ENCODE peak calls at places on chromosomes 16 and 17, in ten cellular contexts. N is mucosa of descending colon, Z is body of pancreas, M is WTC11, G is neural crest cell, I is right lobe of liver, Y is DND-41, A is endothelial cell, P is AG09309, L is lower leg skin. X is an unnamed sample.

GRCh38 chr17:65057520-65058075 is 1.1 kb upstream of the GNA13 start:
- DNase-seq in N (peak), Z (peak), M (no peak), G (no peak), I (peak), Y (no peak), A (no peak), P (no peak), L (peak), X (no peak)

GRCh38 chr16:57773680-57774295 is 28.5 kb downstream of the KIFC3 start:
- DNase-seq in N (no peak), Z (peak), M (no peak), G (no peak), I (peak), Y (no peak), A (no peak), P (no peak), L (no peak), X (no peak)

GRCh38 chr17:44220211-44221071 is 966 bp upstream of the UBTF start:
- DNase-seq in N (peak), Z (peak), M (peak), G (peak), I (peak), Y (peak), A (peak), P (no peak), L (peak), X (peak)

GRCh38 chr17:63780507-63780906 is 6.5 kb downstream of the DDX42 start:
- DNase-seq in N (no peak), Z (peak), M (no peak), G (no peak), I (no peak), Y (no peak), A (no peak), P (no peak), L (no peak), X (no peak)

GRCh38 chr17:2239882-2240430 is 63.6 kb downstream of the SMG6 start:
- DNase-seq in N (no peak), Z (peak), M (no peak), G (no peak), I (no peak), Y (no peak), A (no peak), P (peak), L (peak), X (no peak)

GRCh38 chr17:51745993-51746392 is 412.5 kb downstream of the CA10 start:
- DNase-seq in N (no peak), Z (no peak), M (no peak), G (peak), I (no peak), Y (no peak), A (no peak), P (no peak), L (no peak), X (no peak)

GRCh38 chr17:80824549-80825470 is 166.8 kb upstream of the CHMP6 start:
- DNase-seq in N (no peak), Z (no peak), M (no peak), G (no peak), I (no peak), Y (no peak), A (no peak), P (no peak), L (no peak), X (no peak)

GRCh38 chr16:4936991-4937781 is at the start of gene PPL:
- DNase-seq in N (peak), Z (peak), M (peak), G (no peak), I (peak), Y (no peak), A (peak), P (no peak), L (peak), X (no peak)

GRCh38 chr16:27973678-27974077 is 89.8 kb downstream of the GSG1L start:
- DNase-seq in N (no peak), Z (no peak), M (no peak), G (no peak), I (no peak), Y (no peak), A (peak), P (no peak), L (peak), X (no peak)

GRCh38 chr17:29825604-29826003 is 104.4 kb downstream of the SSH2 start:
- DNase-seq in N (no peak), Z (peak), M (no peak), G (no peak), I (no peak), Y (no peak), A (no peak), P (no peak), L (no peak), X (no peak)

GRCh38 chr16:88379694-88380040 is 3.1 kb upstream of the ZNF469 start:
- DNase-seq in N (peak), Z (no peak), M (no peak), G (no peak), I (peak), Y (no peak), A (no peak), P (no peak), L (no peak), X (no peak)

GRCh38 chr16:12083625-12084024 is 107.1 kb downstream of the SNX29 start:
- DNase-seq in N (peak), Z (no peak), M (no peak), G (no peak), I (no peak), Y (no peak), A (no peak), P (no peak), L (peak), X (no peak)

GRCh38 chr16:3773663-3774062 is 56.3 kb upstream of the TRAP1 start:
- DNase-seq in N (no peak), Z (no peak), M (no peak), G (no peak), I (no peak), Y (no peak), A (no peak), P (no peak), L (peak), X (no peak)

GRCh38 chr17:30717290-30718098 is 107.0 kb downstream of the CRLF3 start:
- DNase-seq in N (peak), Z (no peak), M (peak), G (no peak), I (no peak), Y (no peak), A (no peak), P (no peak), L (peak), X (no peak)

GRCh38 chr16:81035975-81036750 is 521 bp downstream of the ATMIN start:
- DNase-seq in N (peak), Z (peak), M (peak), G (peak), I (peak), Y (peak), A (peak), P (no peak), L (no peak), X (no peak)

GRCh38 chr16:67447508-67448076 is 16.7 kb downstream of the HSD11B2 start:
- DNase-seq in N (peak), Z (peak), M (peak), G (no peak), I (no peak), Y (peak), A (peak), P (no peak), L (no peak), X (no peak)

GRCh38 chr17:55351027-55351625 is 70.5 kb downstream of the MMD start:
- DNase-seq in N (no peak), Z (no peak), M (no peak), G (no peak), I (no peak), Y (no peak), A (no peak), P (no peak), L (no peak), X (no peak)

GRCh38 chr16:10930755-10931093 is 11.5 kb downstream of the DEXI start:
- DNase-seq in N (no peak), Z (no peak), M (no peak), G (no peak), I (no peak), Y (no peak), A (no peak), P (no peak), L (no peak), X (no peak)

GRCh38 chr17:79890706-79891105 is 51.5 kb upstream of the CBX4 start:
- DNase-seq in N (no peak), Z (peak), M (peak), G (no peak), I (no peak), Y (no peak), A (no peak), P (no peak), L (no peak), X (no peak)

GRCh38 chr16:22220714-22221113 is 14.6 kb downstream of the EEF2K start:
- DNase-seq in N (no peak), Z (no peak), M (no peak), G (no peak), I (peak), Y (no peak), A (no peak), P (no peak), L (no peak), X (no peak)

GRCh38 chr17:16872836-16873653 is 98.9 kb downstream of the TNFRSF13B start:
- DNase-seq in N (peak), Z (peak), M (peak), G (peak), I (peak), Y (peak), A (peak), P (no peak), L (peak), X (no peak)

GRCh38 chr17:77717941-77718668 is 240.4 kb upstream of the TNRC6C start:
- DNase-seq in N (no peak), Z (no peak), M (no peak), G (no peak), I (no peak), Y (no peak), A (peak), P (no peak), L (peak), X (no peak)

GRCh38 chr17:21252875-21253645 is at the start of gene NATD1:
- DNase-seq in N (peak), Z (peak), M (peak), G (peak), I (peak), Y (peak), A (peak), P (no peak), L (peak), X (peak)

GRCh38 chr17:869067-869466 is 86.9 kb downstream of the MRM3 start:
- DNase-seq in N (peak), Z (peak), M (no peak), G (no peak), I (no peak), Y (no peak), A (no peak), P (peak), L (peak), X (no peak)

DNA sequence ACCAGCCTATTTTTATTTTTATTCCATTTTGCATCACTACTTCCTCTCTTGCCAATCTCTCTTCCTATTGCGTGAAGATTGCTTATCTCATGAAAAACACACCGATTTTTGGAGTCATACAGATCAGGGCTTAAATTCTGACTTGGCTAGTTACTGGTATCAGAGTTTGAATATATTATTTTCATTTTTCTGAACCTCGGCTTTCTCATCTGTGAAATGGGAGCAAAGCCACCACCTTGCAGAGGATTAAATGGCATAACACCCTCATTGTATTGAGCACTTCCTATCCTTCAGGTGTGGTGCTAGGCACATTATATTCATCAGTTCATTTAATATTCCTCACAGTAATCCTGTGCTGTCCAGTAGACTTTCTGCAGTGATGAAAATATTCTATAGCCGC is 208.8 kb downstream of the HAPSTR1 start:
- DNase-seq in N (no peak), Z (no peak), M (no peak), G (no peak), I (no peak), Y (no peak), A (no peak), P (no peak), L (peak), X (no peak)
- TF ChIP-seq CTCF in N (no peak), Z (no peak), M (no peak), G (no peak), I (no peak), Y (no peak), A (no peak), P (no peak), L (no peak), X (no peak)

GRCh38 chr17:18038861-18039534 is at the start of the genes ATPAF2 and GID4:
- DNase-seq in N (peak), Z (peak), M (peak), G (peak), I (peak), Y (peak), A (peak), P (peak), L (peak), X (peak)
- TF ChIP-seq CTCF in N (no peak), Z (no peak), M (no peak), G (peak), I (no peak), Y (peak), A (no peak), P (no peak), L (peak), X (no peak)

GRCh38 chr17:14089179-14089578 is 19.9 kb downstream of the COX10 start:
- DNase-seq in N (no peak), Z (no peak), M (no peak), G (no peak), I (no peak), Y (no peak), A (no peak), P (no peak), L (no peak), X (no peak)

GRCh38 chr17:14084955-14085354 is 15.7 kb downstream of the COX10 start:
- DNase-seq in N (no peak), Z (no peak), M (no peak), G (no peak), I (no peak), Y (no peak), A (no peak), P (no peak), L (no peak), X (no peak)

GRCh38 chr17:14091367-14091766 is 22.1 kb downstream of the COX10 start:
- DNase-seq in N (no peak), Z (no peak), M (no peak), G (no peak), I (no peak), Y (no peak), A (no peak), P (no peak), L (no peak), X (no peak)

GRCh38 chr17:14082848-14083247 is 13.5 kb downstream of the COX10 start:
- DNase-seq in N (no peak), Z (no peak), M (no peak), G (no peak), I (no peak), Y (no peak), A (no peak), P (no peak), L (no peak), X (no peak)

GRCh38 chr17:14086189-14086588 is 16.9 kb downstream of the COX10 start:
- DNase-seq in N (no peak), Z (no peak), M (no peak), G (no peak), I (no peak), Y (no peak), A (no peak), P (no peak), L (no peak), X (no peak)
- TF ChIP-seq CTCF in N (no peak), Z (no peak), M (no peak), G (no peak), I (no peak), Y (no peak), A (no peak), P (no peak), L (no peak), X (no peak)

DNA sequence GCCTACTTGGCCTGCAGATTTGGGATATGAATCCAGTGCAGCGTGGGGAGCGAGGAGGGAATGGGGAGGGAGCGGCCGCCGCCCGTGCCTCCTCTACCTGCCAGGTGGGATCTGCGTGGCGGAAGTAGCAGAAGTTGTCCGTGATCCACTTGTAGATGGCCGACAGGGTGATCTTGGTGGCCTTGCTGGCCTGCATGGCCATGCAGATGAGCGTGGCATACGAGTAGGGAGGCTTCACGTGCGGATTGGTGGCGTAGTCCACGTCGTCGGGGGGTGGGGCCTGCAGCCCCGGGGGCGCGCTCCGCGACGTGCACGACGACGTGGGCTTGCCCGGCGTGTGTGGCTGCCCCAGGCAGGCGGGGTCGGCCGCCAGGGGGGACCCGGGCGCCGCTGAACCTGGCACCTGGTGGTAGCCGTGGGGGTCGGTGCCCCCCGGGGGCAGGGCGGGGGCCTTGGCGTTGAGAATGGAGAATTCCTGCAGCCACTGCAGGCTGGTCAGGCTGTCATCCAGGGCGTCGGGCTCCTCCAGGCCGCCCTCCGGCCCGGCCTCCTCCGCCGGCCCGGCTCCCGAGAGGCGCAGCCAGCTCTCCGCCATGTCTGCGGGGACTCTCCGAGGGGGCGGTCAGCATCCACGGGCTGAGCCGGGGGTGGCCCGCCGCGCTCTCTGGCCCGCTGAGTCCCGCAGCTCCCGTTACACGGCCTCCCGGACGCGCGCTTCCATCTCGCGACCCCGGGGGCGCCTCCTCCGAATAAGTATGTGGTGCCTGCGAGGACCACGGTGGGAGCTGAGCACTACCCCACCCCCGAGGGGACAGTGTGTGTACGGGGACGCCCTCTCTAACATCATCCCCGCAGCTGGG is 1.0 kb downstream of the FOXJ1 start:
- DNase-seq in N (peak), Z (peak), M (peak), G (no peak), I (peak), Y (no peak), A (peak), P (no peak), L (no peak), X (peak)
- TF ChIP-seq CTCF in N (no peak), Z (no peak), M (no peak), G (no peak), I (no peak), Y (no peak), A (no peak), P (no peak), L (no peak), X (peak)

GRCh38 chr17:40535438-40535837 is 29.8 kb downstream of the CCR7 start:
- DNase-seq in N (no peak), Z (no peak), M (no peak), G (no peak), I (no peak), Y (no peak), A (no peak), P (no peak), L (no peak), X (no peak)
- TF ChIP-seq CTCF in N (no peak), Z (no peak), M (no peak), G (no peak), I (no peak), Y (no peak), A (no peak), P (no peak), L (no peak), X (no peak)

GRCh38 chr16:85930321-85930720 is 31.4 kb downstream of the IRF8 start:
- DNase-seq in N (no peak), Z (no peak), M (no peak), G (no peak), I (no peak), Y (no peak), A (no peak), P (no peak), L (no peak), X (no peak)

GRCh38 chr16:85934210-85934609 is 35.2 kb downstream of the IRF8 start:
- DNase-seq in N (no peak), Z (no peak), M (no peak), G (no peak), I (no peak), Y (no peak), A (no peak), P (no peak), L (no peak), X (no peak)

GRCh38 chr16:85929259-85929704 is 30.3 kb downstream of the IRF8 start:
- DNase-seq in N (no peak), Z (no peak), M (no peak), G (no peak), I (peak), Y (no peak), A (no peak), P (no peak), L (no peak), X (no peak)

GRCh38 chr16:85928411-85928820 is 29.5 kb downstream of the IRF8 start:
- DNase-seq in N (no peak), Z (peak), M (no peak), G (no peak), I (no peak), Y (no peak), A (no peak), P (no peak), L (no peak), X (no peak)

DNA sequence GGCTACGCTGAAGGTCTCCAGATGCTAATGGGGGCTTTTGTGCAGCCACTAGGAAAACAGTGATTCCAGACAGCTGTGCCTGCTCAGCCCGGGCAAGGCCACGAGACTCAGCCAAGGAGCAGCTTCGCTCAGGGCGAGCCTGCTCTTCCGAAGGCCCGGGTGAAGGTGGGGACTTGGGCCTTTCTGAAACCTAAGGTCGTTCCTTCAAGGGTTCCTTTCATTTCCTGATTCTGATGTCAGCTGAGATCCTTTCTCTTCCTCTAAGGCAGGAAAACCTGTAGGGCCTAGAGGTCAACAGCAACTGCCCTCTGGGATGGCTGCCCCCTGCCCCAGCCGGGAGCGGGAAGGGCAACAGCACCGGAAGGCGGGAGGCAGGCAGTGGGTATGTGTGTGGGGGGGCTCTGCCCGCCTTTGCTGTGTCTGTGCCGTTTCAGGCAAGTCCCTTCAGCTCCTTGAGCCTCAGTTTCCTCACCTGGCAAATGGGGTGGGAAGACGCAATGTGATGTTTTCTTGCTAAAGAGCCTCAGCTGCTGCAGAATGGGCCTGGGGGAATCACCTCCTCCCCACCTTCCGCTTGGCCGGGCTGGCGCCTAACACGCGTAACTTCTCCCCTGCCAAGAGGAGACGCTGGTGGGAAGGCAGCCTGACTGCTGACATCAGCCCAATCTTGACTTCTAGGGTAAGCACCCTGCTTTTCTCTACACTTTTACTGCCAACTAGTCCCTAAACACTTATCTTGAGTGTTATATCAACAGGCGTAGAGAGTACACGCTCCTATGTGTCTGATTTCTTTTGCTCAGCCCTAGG is 32.8 kb downstream of the IRF8 start:
- DNase-seq in N (no peak), Z (no peak), M (no peak), G (no peak), I (no peak), Y (no peak), A (no peak), P (no peak), L (no peak), X (no peak)
- TF ChIP-seq CTCF in N (no peak), Z (no peak), M (no peak), G (no peak), I (no peak), Y (no peak), A (no peak), P (no peak), L (no peak), X (no peak)